ENCODE peak calls at places on chromosomes 2 and 18, in seven cellular contexts. One of them, this sample, is unnamed.

GRCh38 chr2:226995625-226996041 is 159.8 kb downstream of the RHBDD1 start:
- DNase-seq in HCT116: peak
- DNase-seq in Calu3: no peak
- DNase-seq in heart left ventricle: peak
- DNase-seq in NB4: peak
- DNase-seq in colonic mucosa: no peak
- DNase-seq in nephron progenitor cell: no peak
- DNase-seq in this sample: peak

GRCh38 chr18:51196811-51197660 is 445 bp downstream of the MEX3C start:
- DNase-seq in HCT116: no peak
- DNase-seq in Calu3: peak
- DNase-seq in heart left ventricle: peak
- DNase-seq in NB4: peak
- DNase-seq in colonic mucosa: peak
- DNase-seq in nephron progenitor cell: peak
- DNase-seq in this sample: no peak

GRCh38 chr2:188315750-188316149 is 24.1 kb downstream of the GULP1 start:
- DNase-seq in HCT116: no peak
- DNase-seq in Calu3: no peak
- DNase-seq in heart left ventricle: no peak
- DNase-seq in NB4: no peak
- DNase-seq in colonic mucosa: no peak
- DNase-seq in nephron progenitor cell: no peak
- DNase-seq in this sample: no peak

GRCh38 chr18:79819951-79820351 is 22.2 kb downstream of the KCNG2 start:
- DNase-seq in HCT116: no peak
- DNase-seq in Calu3: no peak
- DNase-seq in heart left ventricle: no peak
- DNase-seq in NB4: peak
- DNase-seq in colonic mucosa: no peak
- DNase-seq in nephron progenitor cell: no peak
- DNase-seq in this sample: no peak

GRCh38 chr2:101012706-101013181 is 10.7 kb downstream of the RPL31 start:
- DNase-seq in HCT116: no peak
- DNase-seq in Calu3: peak
- DNase-seq in heart left ventricle: no peak
- DNase-seq in NB4: peak
- DNase-seq in colonic mucosa: peak
- DNase-seq in nephron progenitor cell: peak
- DNase-seq in this sample: no peak

GRCh38 chr2:101442667-101443061 is 32.2 kb downstream of the RFX8 start:
- DNase-seq in HCT116: peak
- DNase-seq in Calu3: no peak
- DNase-seq in heart left ventricle: no peak
- DNase-seq in NB4: no peak
- DNase-seq in colonic mucosa: no peak
- DNase-seq in nephron progenitor cell: no peak
- DNase-seq in this sample: no peak

GRCh38 chr18:59988098-59988706 is 88.4 kb downstream of the PMAIP1 start:
- DNase-seq in HCT116: peak
- DNase-seq in Calu3: peak
- DNase-seq in heart left ventricle: peak
- DNase-seq in NB4: peak
- DNase-seq in colonic mucosa: peak
- DNase-seq in nephron progenitor cell: peak
- DNase-seq in this sample: peak

GRCh38 chr2:146450131-146450530 is 1394.7 kb upstream of the ACVR2A start:
- DNase-seq in HCT116: no peak
- DNase-seq in Calu3: no peak
- DNase-seq in heart left ventricle: no peak
- DNase-seq in NB4: no peak
- DNase-seq in colonic mucosa: no peak
- DNase-seq in nephron progenitor cell: no peak
- DNase-seq in this sample: no peak

GRCh38 chr2:147538088-147538487 is 306.7 kb upstream of the ACVR2A start:
- DNase-seq in HCT116: no peak
- DNase-seq in Calu3: no peak
- DNase-seq in heart left ventricle: no peak
- DNase-seq in NB4: peak
- DNase-seq in colonic mucosa: no peak
- DNase-seq in nephron progenitor cell: no peak
- DNase-seq in this sample: no peak

GRCh38 chr2:28322456-28322855 is 70.2 kb upstream of the FOSL2 start:
- DNase-seq in HCT116: no peak
- DNase-seq in Calu3: no peak
- DNase-seq in heart left ventricle: no peak
- DNase-seq in NB4: no peak
- DNase-seq in colonic mucosa: no peak
- DNase-seq in nephron progenitor cell: no peak
- DNase-seq in this sample: no peak

GRCh38 chr18:32019251-32019943 is 772 bp downstream of the RNF125 start:
- DNase-seq in HCT116: peak
- DNase-seq in Calu3: peak
- DNase-seq in heart left ventricle: peak
- DNase-seq in NB4: peak
- DNase-seq in colonic mucosa: peak
- DNase-seq in nephron progenitor cell: peak
- DNase-seq in this sample: peak

GRCh38 chr2:191051825-191052778 is 38.1 kb upstream of the STAT1 start:
- DNase-seq in HCT116: peak
- DNase-seq in Calu3: peak
- DNase-seq in heart left ventricle: no peak
- DNase-seq in NB4: peak
- DNase-seq in colonic mucosa: no peak
- DNase-seq in nephron progenitor cell: no peak
- DNase-seq in this sample: peak

GRCh38 chr2:9696731-9697130 is 65.9 kb upstream of the YWHAQ start:
- DNase-seq in HCT116: no peak
- DNase-seq in Calu3: no peak
- DNase-seq in heart left ventricle: no peak
- DNase-seq in NB4: no peak
- DNase-seq in colonic mucosa: no peak
- DNase-seq in nephron progenitor cell: no peak
- DNase-seq in this sample: peak

GRCh38 chr18:58533771-58534170 is 95.1 kb downstream of the ALPK2 start:
- DNase-seq in HCT116: no peak
- DNase-seq in Calu3: no peak
- DNase-seq in heart left ventricle: no peak
- DNase-seq in NB4: no peak
- DNase-seq in colonic mucosa: no peak
- DNase-seq in nephron progenitor cell: peak
- DNase-seq in this sample: no peak

GRCh38 chr18:31741096-31741735 is 19.5 kb downstream of the SLC25A52 start:
- DNase-seq in HCT116: peak
- DNase-seq in Calu3: peak
- DNase-seq in heart left ventricle: no peak
- DNase-seq in NB4: peak
- DNase-seq in colonic mucosa: peak
- DNase-seq in nephron progenitor cell: peak
- DNase-seq in this sample: no peak

GRCh38 chr2:201298462-201298861 is 38.1 kb downstream of the CASP8 start:
- DNase-seq in HCT116: no peak
- DNase-seq in Calu3: no peak
- DNase-seq in heart left ventricle: no peak
- DNase-seq in NB4: no peak
- DNase-seq in colonic mucosa: no peak
- DNase-seq in nephron progenitor cell: no peak
- DNase-seq in this sample: peak

GRCh38 chr2:212723226-212723625 is 184.6 kb upstream of the ERBB4 start:
- DNase-seq in HCT116: no peak
- DNase-seq in Calu3: no peak
- DNase-seq in heart left ventricle: no peak
- DNase-seq in NB4: no peak
- DNase-seq in colonic mucosa: no peak
- DNase-seq in nephron progenitor cell: no peak
- DNase-seq in this sample: peak

GRCh38 chr18:71038196-71038595 is 749.4 kb downstream of the SOCS6 start:
- DNase-seq in HCT116: no peak
- DNase-seq in Calu3: no peak
- DNase-seq in heart left ventricle: no peak
- DNase-seq in NB4: no peak
- DNase-seq in colonic mucosa: no peak
- DNase-seq in nephron progenitor cell: no peak
- DNase-seq in this sample: no peak

GRCh38 chr2:634041-634440 is 43.2 kb downstream of the TMEM18 start:
- DNase-seq in HCT116: no peak
- DNase-seq in Calu3: no peak
- DNase-seq in heart left ventricle: no peak
- DNase-seq in NB4: no peak
- DNase-seq in colonic mucosa: no peak
- DNase-seq in nephron progenitor cell: no peak
- DNase-seq in this sample: no peak

GRCh38 chr2:234496442-234496834 is 443 bp downstream of the ARL4C start:
- DNase-seq in HCT116: no peak
- DNase-seq in Calu3: peak
- DNase-seq in heart left ventricle: no peak
- DNase-seq in NB4: no peak
- DNase-seq in colonic mucosa: peak
- DNase-seq in nephron progenitor cell: no peak
- DNase-seq in this sample: peak

GRCh38 chr2:134683561-134684112 is 35.2 kb downstream of the TMEM163 start:
- DNase-seq in HCT116: no peak
- DNase-seq in Calu3: peak
- DNase-seq in heart left ventricle: no peak
- DNase-seq in NB4: peak
- DNase-seq in colonic mucosa: no peak
- DNase-seq in nephron progenitor cell: no peak
- DNase-seq in this sample: no peak

GRCh38 chr2:228469721-228470120 is 288.2 kb upstream of the SPHKAP start:
- DNase-seq in HCT116: no peak
- DNase-seq in Calu3: no peak
- DNase-seq in heart left ventricle: no peak
- DNase-seq in NB4: no peak
- DNase-seq in colonic mucosa: no peak
- DNase-seq in nephron progenitor cell: no peak
- DNase-seq in this sample: no peak

GRCh38 chr18:34322365-34323289 is 97.9 kb upstream of the NOL4 start:
- DNase-seq in HCT116: peak
- DNase-seq in Calu3: peak
- DNase-seq in heart left ventricle: peak
- DNase-seq in NB4: peak
- DNase-seq in colonic mucosa: peak
- DNase-seq in nephron progenitor cell: peak
- DNase-seq in this sample: no peak

GRCh38 chr2:11155326-11156059 is at the start of gene SLC66A3:
- DNase-seq in HCT116: peak
- DNase-seq in Calu3: no peak
- DNase-seq in heart left ventricle: no peak
- DNase-seq in NB4: peak
- DNase-seq in colonic mucosa: peak
- DNase-seq in nephron progenitor cell: no peak
- DNase-seq in this sample: no peak

GRCh38 chr2:213232649-213233437 is 51.4 kb upstream of the SPAG16 start:
- DNase-seq in HCT116: no peak
- DNase-seq in Calu3: no peak
- DNase-seq in heart left ventricle: no peak
- DNase-seq in NB4: peak
- DNase-seq in colonic mucosa: no peak
- DNase-seq in nephron progenitor cell: peak
- DNase-seq in this sample: no peak

GRCh38 chr18:68662779-68663178 is 52.1 kb downstream of the TMX3 start:
- DNase-seq in HCT116: no peak
- DNase-seq in Calu3: no peak
- DNase-seq in heart left ventricle: no peak
- DNase-seq in NB4: peak
- DNase-seq in colonic mucosa: no peak
- DNase-seq in nephron progenitor cell: no peak
- DNase-seq in this sample: no peak
- TF ChIP-seq CTCF in HCT116: no peak
- TF ChIP-seq CTCF in Calu3: no peak
- TF ChIP-seq CTCF in heart left ventricle: no peak
- TF ChIP-seq CTCF in NB4: no peak
- TF ChIP-seq CTCF in colonic mucosa: no peak
- TF ChIP-seq CTCF in nephron progenitor cell: no peak
- TF ChIP-seq CTCF in this sample: no peak

DNA sequence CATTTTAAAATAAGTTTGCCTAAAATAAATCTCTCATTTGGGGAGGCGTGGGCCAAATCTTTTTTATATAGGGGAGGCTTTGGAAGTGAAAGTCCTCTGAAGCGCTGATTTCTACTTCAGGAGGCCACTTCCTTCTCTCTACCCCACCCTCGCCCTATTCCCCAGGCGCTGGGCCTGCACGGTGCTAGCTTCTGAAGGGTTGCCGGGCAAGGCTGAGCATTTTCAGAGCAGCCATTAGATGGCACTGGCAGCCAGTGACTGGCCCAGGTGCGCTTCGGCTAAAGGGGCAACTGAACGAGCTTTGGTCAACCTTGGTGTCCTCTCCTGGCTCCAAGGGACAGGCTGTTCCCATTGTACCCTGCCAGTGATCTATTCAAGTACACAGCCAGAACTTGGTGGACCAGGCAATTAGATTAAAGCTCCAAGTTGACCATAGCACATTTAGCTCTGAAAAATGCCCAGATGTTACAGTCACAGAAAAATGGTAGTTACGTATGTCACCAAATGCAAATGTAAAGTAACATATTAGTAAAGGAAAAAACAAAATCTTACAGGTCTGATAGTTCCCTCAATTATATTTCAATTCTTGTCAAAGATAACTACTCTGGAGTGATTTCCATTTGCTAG is 2.3 kb downstream of the POMC start:
- DNase-seq in HCT116: peak
- DNase-seq in Calu3: peak
- DNase-seq in heart left ventricle: no peak
- DNase-seq in NB4: peak
- DNase-seq in colonic mucosa: peak
- DNase-seq in nephron progenitor cell: peak
- DNase-seq in this sample: no peak
- TF ChIP-seq CTCF in HCT116: peak
- TF ChIP-seq CTCF in Calu3: no peak
- TF ChIP-seq CTCF in heart left ventricle: peak
- TF ChIP-seq CTCF in NB4: peak
- TF ChIP-seq CTCF in colonic mucosa: peak
- TF ChIP-seq CTCF in nephron progenitor cell: no peak
- TF ChIP-seq CTCF in this sample: peak

GRCh38 chr2:70469435-70469834 is 84.2 kb downstream of the TGFA start:
- DNase-seq in HCT116: no peak
- DNase-seq in Calu3: no peak
- DNase-seq in heart left ventricle: no peak
- DNase-seq in NB4: peak
- DNase-seq in colonic mucosa: no peak
- DNase-seq in nephron progenitor cell: no peak
- DNase-seq in this sample: no peak
- TF ChIP-seq CTCF in HCT116: peak
- TF ChIP-seq CTCF in Calu3: no peak
- TF ChIP-seq CTCF in heart left ventricle: no peak
- TF ChIP-seq CTCF in NB4: peak
- TF ChIP-seq CTCF in colonic mucosa: no peak
- TF ChIP-seq CTCF in nephron progenitor cell: no peak
- TF ChIP-seq CTCF in this sample: no peak

DNA sequence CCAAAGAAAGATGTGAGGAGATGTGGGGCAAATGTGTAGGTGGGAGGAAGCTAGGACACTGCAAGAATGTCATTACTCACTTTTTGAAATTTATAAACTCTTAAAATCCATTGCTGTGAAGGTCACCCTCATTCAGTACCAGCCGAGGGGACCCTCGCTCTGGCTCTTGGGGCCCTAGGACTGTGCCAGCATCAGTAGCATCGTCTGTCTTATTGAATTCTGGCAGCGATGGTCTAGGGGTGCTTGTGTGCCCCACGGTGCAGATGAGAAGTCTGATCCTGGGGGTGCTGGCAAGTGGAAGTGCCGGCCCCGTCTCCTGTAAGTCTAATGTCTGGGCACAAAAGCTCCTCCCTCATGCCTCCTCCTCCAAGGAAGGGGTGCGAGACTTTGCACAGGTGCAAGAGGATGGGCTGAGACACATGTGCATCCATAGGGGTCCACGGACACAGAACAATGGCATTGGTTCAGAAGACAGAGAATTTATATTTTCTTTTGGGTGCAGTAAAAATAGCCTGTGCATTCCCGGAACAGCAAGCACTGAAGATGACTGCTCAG is 266.7 kb upstream of the HDAC4 start:
- DNase-seq in HCT116: no peak
- DNase-seq in Calu3: no peak
- DNase-seq in heart left ventricle: no peak
- DNase-seq in NB4: no peak
- DNase-seq in colonic mucosa: no peak
- DNase-seq in nephron progenitor cell: no peak
- DNase-seq in this sample: no peak
- TF ChIP-seq CTCF in HCT116: no peak
- TF ChIP-seq CTCF in Calu3: no peak
- TF ChIP-seq CTCF in heart left ventricle: no peak
- TF ChIP-seq CTCF in NB4: no peak
- TF ChIP-seq CTCF in colonic mucosa: no peak
- TF ChIP-seq CTCF in nephron progenitor cell: no peak
- TF ChIP-seq CTCF in this sample: no peak

This sample was measured in RWPE1.